ENCODE peak calls at places on chromosomes 11 and 22, in seven cellular contexts. H is brain microvascular endothelial cell, P is NCI-H1105 treated with DMSO at 0.1 percent for 48 hours, V is HuH-7.5, S is SK-N-DZ, N is T-helper 1 cell, A is T-helper 9 cell. K is an unnamed sample.

GRCh38 chr11:123103326-123103980 is 41.5 kb upstream of the HSPA8 start:
- DNase-seq in H (peak), P (peak), V (peak), S (peak), N (no peak), A (peak), K (no peak)

GRCh38 chr11:64594159-64594939 is 3.3 kb downstream of the SLC22A12 start:
- DNase-seq in H (no peak), P (no peak), V (no peak), S (no peak), N (no peak), A (no peak), K (no peak)

GRCh38 chr11:129298990-129299389 is 76.7 kb upstream of the BARX2 start:
- DNase-seq in H (no peak), P (no peak), V (no peak), S (no peak), N (no peak), A (no peak), K (no peak)

GRCh38 chr11:79336740-79337517 is 103.9 kb downstream of the TENM4 start:
- DNase-seq in H (no peak), P (no peak), V (no peak), S (no peak), N (no peak), A (no peak), K (no peak)

GRCh38 chr11:1763796-1764661 is at the start of gene CTSD:
- DNase-seq in H (peak), P (peak), V (peak), S (peak), N (peak), A (peak), K (peak)

GRCh38 chr11:3815882-3816281 is 7.5 kb downstream of the PGAP2 start:
- DNase-seq in H (no peak), P (no peak), V (no peak), S (no peak), N (no peak), A (no peak), K (no peak)

GRCh38 chr11:70040452-70040851 is 37.7 kb upstream of the ANO1 start:
- DNase-seq in H (no peak), P (no peak), V (no peak), S (no peak), N (no peak), A (no peak), K (no peak)

GRCh38 chr22:46066691-46067090 is 83.6 kb upstream of the PPARA start:
- DNase-seq in H (no peak), P (peak), V (no peak), S (no peak), N (no peak), A (no peak), K (no peak)

GRCh38 chr22:38135133-38135706 is 24.7 kb upstream of the BAIAP2L2 start:
- DNase-seq in H (peak), P (no peak), V (peak), S (no peak), N (no peak), A (no peak), K (no peak)

GRCh38 chr11:99670268-99670667 is 649.5 kb downstream of the CNTN5 start:
- DNase-seq in H (no peak), P (no peak), V (no peak), S (no peak), N (no peak), A (no peak), K (no peak)

GRCh38 chr22:17339095-17339693 is 30.1 kb upstream of the CECR2 start:
- DNase-seq in H (no peak), P (no peak), V (peak), S (no peak), N (no peak), A (no peak), K (no peak)

GRCh38 chr11:12003329-12003728 is 5.1 kb downstream of the DKK3 start:
- DNase-seq in H (no peak), P (no peak), V (no peak), S (no peak), N (no peak), A (no peak), K (no peak)

GRCh38 chr11:67266424-67267187 is at the start of gene GRK2:
- DNase-seq in H (no peak), P (peak), V (peak), S (no peak), N (peak), A (no peak), K (peak)

GRCh38 chr11:93017821-93018690 is 48.6 kb downstream of the MTNR1B start:
- DNase-seq in H (no peak), P (no peak), V (no peak), S (no peak), N (no peak), A (no peak), K (no peak)

GRCh38 chr22:44576311-44577260 is 78.6 kb upstream of the RTL6 start:
- DNase-seq in H (no peak), P (no peak), V (no peak), S (no peak), N (no peak), A (no peak), K (no peak)

GRCh38 chr22:32411388-32411787 is 659 bp downstream of the RTCB start:
- DNase-seq in H (peak), P (no peak), V (no peak), S (no peak), N (no peak), A (no peak), K (no peak)

K was measured in NCI-H1048.